ENCODE peak calls at places on chromosome 15, in nine cellular contexts. One of them, this sample, is unnamed.

GRCh38 chr15:35003928-35004327 is 15.8 kb upstream of the ZNF770 start:
- DNase-seq in fibroblast of lung: no peak
- DNase-seq in ELR: no peak
- DNase-seq in CD8-positive, alpha-beta memory T cell: no peak
- DNase-seq in activated CD4-positive, alpha-beta T cell treated with anti-CD3 and anti-CD28 coated beads for 36 hours: no peak
- DNase-seq in fibroblast of villous mesenchyme: no peak
- DNase-seq in Calu3: no peak
- DNase-seq in spleen: no peak
- DNase-seq in HT1080: no peak
- DNase-seq in this sample: no peak

GRCh38 chr15:71410347-71410746 is 295.1 kb downstream of the THSD4 start:
- DNase-seq in fibroblast of lung: no peak
- DNase-seq in ELR: no peak
- DNase-seq in CD8-positive, alpha-beta memory T cell: no peak
- DNase-seq in activated CD4-positive, alpha-beta T cell treated with anti-CD3 and anti-CD28 coated beads for 36 hours: no peak
- DNase-seq in fibroblast of villous mesenchyme: no peak
- DNase-seq in Calu3: no peak
- DNase-seq in spleen: no peak
- DNase-seq in HT1080: no peak
- DNase-seq in this sample: no peak

GRCh38 chr15:78727561-78727960 is 83.7 kb downstream of the ADAMTS7 start:
- DNase-seq in fibroblast of lung: peak
- DNase-seq in ELR: peak
- DNase-seq in CD8-positive, alpha-beta memory T cell: no peak
- DNase-seq in activated CD4-positive, alpha-beta T cell treated with anti-CD3 and anti-CD28 coated beads for 36 hours: no peak
- DNase-seq in fibroblast of villous mesenchyme: no peak
- DNase-seq in Calu3: no peak
- DNase-seq in spleen: no peak
- DNase-seq in HT1080: peak
- DNase-seq in this sample: peak

GRCh38 chr15:80951941-80952340 is 37.7 kb downstream of the MESD start:
- DNase-seq in fibroblast of lung: no peak
- DNase-seq in ELR: no peak
- DNase-seq in CD8-positive, alpha-beta memory T cell: no peak
- DNase-seq in activated CD4-positive, alpha-beta T cell treated with anti-CD3 and anti-CD28 coated beads for 36 hours: no peak
- DNase-seq in fibroblast of villous mesenchyme: no peak
- DNase-seq in Calu3: no peak
- DNase-seq in spleen: no peak
- DNase-seq in HT1080: no peak
- DNase-seq in this sample: no peak

GRCh38 chr15:81573098-81573746 is 199.2 kb upstream of the TMC3 start:
- DNase-seq in fibroblast of lung: no peak
- DNase-seq in ELR: no peak
- DNase-seq in CD8-positive, alpha-beta memory T cell: no peak
- DNase-seq in activated CD4-positive, alpha-beta T cell treated with anti-CD3 and anti-CD28 coated beads for 36 hours: no peak
- DNase-seq in fibroblast of villous mesenchyme: no peak
- DNase-seq in Calu3: no peak
- DNase-seq in spleen: no peak
- DNase-seq in HT1080: no peak
- DNase-seq in this sample: no peak

GRCh38 chr15:37136666-37137065 is 36.3 kb upstream of the MEIS2 start:
- DNase-seq in fibroblast of lung: peak
- DNase-seq in ELR: peak
- DNase-seq in CD8-positive, alpha-beta memory T cell: no peak
- DNase-seq in activated CD4-positive, alpha-beta T cell treated with anti-CD3 and anti-CD28 coated beads for 36 hours: no peak
- DNase-seq in fibroblast of villous mesenchyme: no peak
- DNase-seq in Calu3: no peak
- DNase-seq in spleen: no peak
- DNase-seq in HT1080: no peak
- DNase-seq in this sample: no peak

GRCh38 chr15:80776420-80777045 is 2.6 kb upstream of the CEMIP start:
- DNase-seq in fibroblast of lung: peak
- DNase-seq in ELR: peak
- DNase-seq in CD8-positive, alpha-beta memory T cell: peak
- DNase-seq in activated CD4-positive, alpha-beta T cell treated with anti-CD3 and anti-CD28 coated beads for 36 hours: peak
- DNase-seq in fibroblast of villous mesenchyme: peak
- DNase-seq in Calu3: peak
- DNase-seq in spleen: peak
- DNase-seq in HT1080: peak
- DNase-seq in this sample: peak

GRCh38 chr15:41734079-41734478 is 40.2 kb upstream of the MAPKBP1 start:
- DNase-seq in fibroblast of lung: peak
- DNase-seq in ELR: no peak
- DNase-seq in CD8-positive, alpha-beta memory T cell: no peak
- DNase-seq in activated CD4-positive, alpha-beta T cell treated with anti-CD3 and anti-CD28 coated beads for 36 hours: no peak
- DNase-seq in fibroblast of villous mesenchyme: peak
- DNase-seq in Calu3: no peak
- DNase-seq in spleen: no peak
- DNase-seq in HT1080: no peak
- DNase-seq in this sample: no peak

GRCh38 chr15:89822951-89823701 is 8.5 kb upstream of the ANPEP start:
- DNase-seq in fibroblast of lung: peak
- DNase-seq in ELR: peak
- DNase-seq in CD8-positive, alpha-beta memory T cell: no peak
- DNase-seq in activated CD4-positive, alpha-beta T cell treated with anti-CD3 and anti-CD28 coated beads for 36 hours: no peak
- DNase-seq in fibroblast of villous mesenchyme: no peak
- DNase-seq in Calu3: no peak
- DNase-seq in spleen: peak
- DNase-seq in HT1080: peak
- DNase-seq in this sample: peak

GRCh38 chr15:65361708-65362459 is 15.9 kb downstream of the IGDCC3 start:
- DNase-seq in fibroblast of lung: no peak
- DNase-seq in ELR: no peak
- DNase-seq in CD8-positive, alpha-beta memory T cell: no peak
- DNase-seq in activated CD4-positive, alpha-beta T cell treated with anti-CD3 and anti-CD28 coated beads for 36 hours: no peak
- DNase-seq in fibroblast of villous mesenchyme: no peak
- DNase-seq in Calu3: no peak
- DNase-seq in spleen: peak
- DNase-seq in HT1080: no peak
- DNase-seq in this sample: no peak

GRCh38 chr15:41853191-41853590 is 14.5 kb downstream of the PLA2G4B start:
- DNase-seq in fibroblast of lung: no peak
- DNase-seq in ELR: no peak
- DNase-seq in CD8-positive, alpha-beta memory T cell: no peak
- DNase-seq in activated CD4-positive, alpha-beta T cell treated with anti-CD3 and anti-CD28 coated beads for 36 hours: no peak
- DNase-seq in fibroblast of villous mesenchyme: no peak
- DNase-seq in Calu3: no peak
- DNase-seq in spleen: no peak
- DNase-seq in HT1080: no peak
- DNase-seq in this sample: no peak

GRCh38 chr15:51849866-51850265 is 20.4 kb downstream of the TMOD3 start:
- DNase-seq in fibroblast of lung: no peak
- DNase-seq in ELR: no peak
- DNase-seq in CD8-positive, alpha-beta memory T cell: no peak
- DNase-seq in activated CD4-positive, alpha-beta T cell treated with anti-CD3 and anti-CD28 coated beads for 36 hours: no peak
- DNase-seq in fibroblast of villous mesenchyme: no peak
- DNase-seq in Calu3: no peak
- DNase-seq in spleen: no peak
- DNase-seq in HT1080: no peak
- DNase-seq in this sample: no peak

GRCh38 chr15:49876401-49877038 is 242.5 kb downstream of the ATP8B4 start:
- DNase-seq in fibroblast of lung: no peak
- DNase-seq in ELR: peak
- DNase-seq in CD8-positive, alpha-beta memory T cell: no peak
- DNase-seq in activated CD4-positive, alpha-beta T cell treated with anti-CD3 and anti-CD28 coated beads for 36 hours: no peak
- DNase-seq in fibroblast of villous mesenchyme: peak
- DNase-seq in Calu3: no peak
- DNase-seq in spleen: no peak
- DNase-seq in HT1080: no peak
- DNase-seq in this sample: no peak

GRCh38 chr15:82159922-82160321 is 102.6 kb downstream of the EFL1 start:
- DNase-seq in fibroblast of lung: peak
- DNase-seq in ELR: peak
- DNase-seq in CD8-positive, alpha-beta memory T cell: no peak
- DNase-seq in activated CD4-positive, alpha-beta T cell treated with anti-CD3 and anti-CD28 coated beads for 36 hours: no peak
- DNase-seq in fibroblast of villous mesenchyme: peak
- DNase-seq in Calu3: no peak
- DNase-seq in spleen: no peak
- DNase-seq in HT1080: peak
- DNase-seq in this sample: peak

GRCh38 chr15:73305331-73306211 is 63.2 kb downstream of the HCN4 start:
- DNase-seq in fibroblast of lung: peak
- DNase-seq in ELR: peak
- DNase-seq in CD8-positive, alpha-beta memory T cell: no peak
- DNase-seq in activated CD4-positive, alpha-beta T cell treated with anti-CD3 and anti-CD28 coated beads for 36 hours: peak
- DNase-seq in fibroblast of villous mesenchyme: peak
- DNase-seq in Calu3: peak
- DNase-seq in spleen: no peak
- DNase-seq in HT1080: peak
- DNase-seq in this sample: peak

GRCh38 chr15:67185621-67186225 is 68.7 kb downstream of the AAGAB start:
- DNase-seq in fibroblast of lung: peak
- DNase-seq in ELR: no peak
- DNase-seq in CD8-positive, alpha-beta memory T cell: no peak
- DNase-seq in activated CD4-positive, alpha-beta T cell treated with anti-CD3 and anti-CD28 coated beads for 36 hours: peak
- DNase-seq in fibroblast of villous mesenchyme: peak
- DNase-seq in Calu3: no peak
- DNase-seq in spleen: no peak
- DNase-seq in HT1080: no peak
- DNase-seq in this sample: peak

GRCh38 chr15:29596266-29596665 is 226.0 kb downstream of the TJP1 start:
- DNase-seq in fibroblast of lung: peak
- DNase-seq in ELR: peak
- DNase-seq in CD8-positive, alpha-beta memory T cell: no peak
- DNase-seq in activated CD4-positive, alpha-beta T cell treated with anti-CD3 and anti-CD28 coated beads for 36 hours: no peak
- DNase-seq in fibroblast of villous mesenchyme: peak
- DNase-seq in Calu3: no peak
- DNase-seq in spleen: no peak
- DNase-seq in HT1080: peak
- DNase-seq in this sample: peak

GRCh38 chr15:37582852-37583251 is 351.6 kb upstream of the TMCO5A start:
- DNase-seq in fibroblast of lung: no peak
- DNase-seq in ELR: no peak
- DNase-seq in CD8-positive, alpha-beta memory T cell: peak
- DNase-seq in activated CD4-positive, alpha-beta T cell treated with anti-CD3 and anti-CD28 coated beads for 36 hours: no peak
- DNase-seq in fibroblast of villous mesenchyme: no peak
- DNase-seq in Calu3: no peak
- DNase-seq in spleen: peak
- DNase-seq in HT1080: no peak
- DNase-seq in this sample: no peak